ENCODE peak calls at places on chromosome 10, in four cellular contexts. One of them, this sample, is unnamed.

GRCh38 chr10:62614389-62615157 is 189.9 kb upstream of the ADO start:
- ATAC-seq in right lobe of liver: no peak
- ATAC-seq in A549: peak
- ATAC-seq in PC-3: peak
- ATAC-seq in this sample: no peak

GRCh38 chr10:102133373-102134195 is 744 bp downstream of the PPRC1 start:
- ATAC-seq in right lobe of liver: peak
- ATAC-seq in A549: peak
- ATAC-seq in PC-3: peak
- ATAC-seq in this sample: peak

GRCh38 chr10:21764790-21765189 is 230.8 kb downstream of the MLLT10 start:
- ATAC-seq in right lobe of liver: no peak
- ATAC-seq in PC-3: no peak
- ATAC-seq in A549: no peak
- ATAC-seq in this sample: no peak

GRCh38 chr10:88810196-88810961 is 7.8 kb downstream of the LIPM start:
- ATAC-seq in A549: peak
- ATAC-seq in PC-3: peak
- ATAC-seq in right lobe of liver: peak
- ATAC-seq in this sample: peak

GRCh38 chr10:29689001-29689400 is 54.2 kb upstream of the SVIL start:
- ATAC-seq in right lobe of liver: peak
- ATAC-seq in PC-3: peak
- ATAC-seq in A549: peak
- ATAC-seq in this sample: peak

GRCh38 chr10:93346712-93347111 is 135.4 kb downstream of the MYOF start:
- ATAC-seq in PC-3: no peak
- ATAC-seq in right lobe of liver: peak
- ATAC-seq in A549: no peak
- ATAC-seq in this sample: no peak

GRCh38 chr10:14625210-14625621 is 149.5 kb downstream of the FAM107B start:
- ATAC-seq in A549: no peak
- ATAC-seq in right lobe of liver: no peak
- ATAC-seq in PC-3: no peak
- ATAC-seq in this sample: no peak

GRCh38 chr10:34710391-34710751 is 104.7 kb downstream of the PARD3 start:
- ATAC-seq in A549: peak
- ATAC-seq in PC-3: peak
- ATAC-seq in right lobe of liver: peak
- ATAC-seq in this sample: peak

GRCh38 chr10:30028006-30028441 is 31.4 kb downstream of the JCAD start:
- ATAC-seq in PC-3: no peak
- ATAC-seq in right lobe of liver: peak
- ATAC-seq in A549: no peak
- ATAC-seq in this sample: peak

GRCh38 chr10:101237080-101237817 is 8.0 kb upstream of the LBX1 start:
- ATAC-seq in right lobe of liver: no peak
- ATAC-seq in PC-3: no peak
- ATAC-seq in A549: no peak
- ATAC-seq in this sample: no peak

GRCh38 chr10:99854860-99855259 is 72.4 kb downstream of the ABCC2 start:
- ATAC-seq in PC-3: peak
- ATAC-seq in A549: peak
- ATAC-seq in right lobe of liver: peak
- ATAC-seq in this sample: no peak

GRCh38 chr10:69262249-69262864 is 15.9 kb upstream of the HK1 start:
- ATAC-seq in PC-3: no peak
- ATAC-seq in right lobe of liver: no peak
- ATAC-seq in A549: no peak
- ATAC-seq in this sample: no peak

GRCh38 chr10:12501851-12502525 is 152.6 kb downstream of the CAMK1D start:
- ATAC-seq in PC-3: no peak
- ATAC-seq in A549: peak
- ATAC-seq in right lobe of liver: no peak
- ATAC-seq in this sample: peak

GRCh38 chr10:96272256-96272985 is 1.1 kb upstream of the BLNK start:
- ATAC-seq in right lobe of liver: no peak
- ATAC-seq in A549: no peak
- ATAC-seq in PC-3: no peak
- ATAC-seq in this sample: peak

GRCh38 chr10:3622845-3623621 is 162.0 kb downstream of the KLF6 start:
- ATAC-seq in right lobe of liver: no peak
- ATAC-seq in A549: no peak
- ATAC-seq in PC-3: no peak
- ATAC-seq in this sample: no peak

GRCh38 chr10:31136951-31137885 is 105.6 kb upstream of the ZNF438 start:
- ATAC-seq in PC-3: no peak
- ATAC-seq in right lobe of liver: no peak
- ATAC-seq in A549: no peak
- ATAC-seq in this sample: no peak

GRCh38 chr10:46052791-46053375 is 6.8 kb upstream of the MSMB start:
- ATAC-seq in A549: peak
- ATAC-seq in right lobe of liver: no peak
- ATAC-seq in PC-3: no peak
- ATAC-seq in this sample: peak

GRCh38 chr10:36779238-36779846 is 346.1 kb upstream of the ANKRD30A start:
- ATAC-seq in right lobe of liver: peak
- ATAC-seq in PC-3: peak
- ATAC-seq in A549: peak
- ATAC-seq in this sample: peak

GRCh38 chr10:98340261-98340675 is 72.3 kb upstream of the LOXL4 start:
- ATAC-seq in right lobe of liver: no peak
- ATAC-seq in A549: peak
- ATAC-seq in PC-3: peak
- ATAC-seq in this sample: peak

GRCh38 chr10:127736915-127737562 is at the start of gene FOXI2:
- ATAC-seq in A549: peak
- ATAC-seq in PC-3: no peak
- ATAC-seq in right lobe of liver: no peak
- ATAC-seq in this sample: peak

GRCh38 chr10:60032723-60033122 is 126.4 kb upstream of the CCDC6 start:
- ATAC-seq in A549: peak
- ATAC-seq in right lobe of liver: peak
- ATAC-seq in PC-3: peak
- ATAC-seq in this sample: peak

GRCh38 chr10:132429281-132430230 is 32.6 kb downstream of the PWWP2B start:
- ATAC-seq in A549: peak
- ATAC-seq in right lobe of liver: no peak
- ATAC-seq in PC-3: no peak
- ATAC-seq in this sample: peak

GRCh38 chr10:58740620-58741369 is 228.1 kb downstream of the BICC1 start:
- ATAC-seq in A549: no peak
- ATAC-seq in PC-3: no peak
- ATAC-seq in right lobe of liver: peak
- ATAC-seq in this sample: no peak

GRCh38 chr10:14010083-14010551 is 320.6 kb downstream of the FRMD4A start:
- ATAC-seq in right lobe of liver: peak
- ATAC-seq in PC-3: no peak
- ATAC-seq in A549: no peak
- ATAC-seq in this sample: no peak

GRCh38 chr10:124079864-124080263 is 13.5 kb downstream of the CHST15 start:
- ATAC-seq in PC-3: no peak
- ATAC-seq in right lobe of liver: no peak
- ATAC-seq in A549: no peak
- ATAC-seq in this sample: no peak

This sample was measured in esophagus mucosa.